ENCODE peak calls at places on chromosomes 6 and 20, in four cellular contexts. Y, K, L and A are unnamed samples.

GRCh38 chr20:7161690-7162089 is 394.2 kb downstream of the BMP2 start:
- DNase-seq in L (no peak), Y (no peak), K (no peak), A (peak; percentile 45)

GRCh38 chr6:25312034-25312620 is 33.0 kb downstream of the CARMIL1 start:
- DNase-seq in L (peak; percentile 57), K (no peak), Y (no peak), A (peak; percentile 90)

GRCh38 chr6:79697430-79697829 is 66.3 kb downstream of the SH3BGRL2 start:
- DNase-seq in Y (no peak), L (no peak), K (no peak), A (no peak)

GRCh38 chr6:7341989-7342742 is 29.2 kb upstream of the SSR1 start:
- DNase-seq in L (peak; percentile 9), K (no peak), Y (no peak), A (peak; percentile 23)

GRCh38 chr6:10557886-10558285 is 36.7 kb downstream of the GCNT2 start:
- DNase-seq in L (no peak), K (no peak), Y (no peak), A (no peak)

GRCh38 chr6:57040011-57040410 is 6.5 kb upstream of the KIAA1586 start:
- DNase-seq in L (no peak), K (no peak), Y (no peak), A (peak; percentile 20)

GRCh38 chr6:5619249-5619648 is 357.9 kb downstream of the FARS2 start:
- DNase-seq in L (no peak), Y (no peak), K (no peak), A (no peak)

GRCh38 chr20:50392138-50392866 is 117.9 kb upstream of the PTPN1 start:
- DNase-seq in Y (no peak), L (no peak), K (no peak), A (no peak)

GRCh38 chr6:5511924-5512323 is 250.6 kb downstream of the FARS2 start:
- DNase-seq in L (peak; percentile 41), K (no peak), Y (no peak), A (no peak)

GRCh38 chr6:25012657-25013056 is 76.9 kb upstream of the RIPOR2 start:
- DNase-seq in K (no peak), L (peak; percentile 74), Y (no peak), A (peak; percentile 83)

GRCh38 chr6:20789162-20789561 is 254.9 kb downstream of the CDKAL1 start:
- DNase-seq in K (no peak), L (no peak), Y (no peak), A (peak; percentile 18)

GRCh38 chr6:2132416-2132815 is 113.0 kb downstream of the GMDS start:
- DNase-seq in Y (no peak), K (no peak), L (peak; percentile 19), A (peak; percentile 70)

GRCh38 chr6:117546674-117547073 is 55.6 kb downstream of the GOPC start:
- DNase-seq in L (no peak), K (no peak), Y (no peak), A (no peak)

GRCh38 chr6:21680611-21681010 is 87.1 kb downstream of the SOX4 start:
- DNase-seq in Y (no peak), L (no peak), K (no peak), A (no peak)

GRCh38 chr6:84224251-84224650 is 3.2 kb downstream of the CEP162 start:
- DNase-seq in L (no peak), K (no peak), Y (no peak), A (no peak)

GRCh38 chr6:84222426-84222825 is 5.0 kb downstream of the CEP162 start:
- DNase-seq in Y (no peak), L (no peak), K (no peak), A (no peak)

GRCh38 chr6:84227044-84227433 is 404 bp downstream of the CEP162 start:
- DNase-seq in L (no peak), Y (no peak), K (no peak), A (no peak)

GRCh38 chr6:84227434-84228197 is at the start of gene CEP162:
- DNase-seq in K (peak; percentile 92), Y (peak; percentile 82), L (peak; percentile 71), A (peak; percentile 87)

DNA sequence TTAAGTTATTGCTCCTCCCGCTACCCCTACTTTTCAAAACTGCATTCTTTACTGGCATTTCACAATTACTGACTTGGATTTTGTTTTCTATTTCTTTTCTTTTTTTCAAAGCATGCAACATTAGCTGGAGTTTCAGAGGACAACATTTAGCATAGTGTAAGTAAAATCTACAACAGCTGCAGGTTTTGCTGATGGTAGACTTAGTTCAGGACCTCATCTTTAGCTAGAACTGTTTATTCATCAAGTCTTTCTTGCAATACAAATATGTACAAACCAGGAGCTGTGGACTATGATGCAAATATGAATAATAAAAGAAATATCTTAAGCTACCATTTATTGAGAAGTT is 728 bp upstream of the CEP162 start:
- DNase-seq in Y (no peak), L (no peak), K (no peak), A (no peak)
- TF ChIP-seq CTCF in Y (no peak), L (no peak), K (no peak), A (no peak)

DNA sequence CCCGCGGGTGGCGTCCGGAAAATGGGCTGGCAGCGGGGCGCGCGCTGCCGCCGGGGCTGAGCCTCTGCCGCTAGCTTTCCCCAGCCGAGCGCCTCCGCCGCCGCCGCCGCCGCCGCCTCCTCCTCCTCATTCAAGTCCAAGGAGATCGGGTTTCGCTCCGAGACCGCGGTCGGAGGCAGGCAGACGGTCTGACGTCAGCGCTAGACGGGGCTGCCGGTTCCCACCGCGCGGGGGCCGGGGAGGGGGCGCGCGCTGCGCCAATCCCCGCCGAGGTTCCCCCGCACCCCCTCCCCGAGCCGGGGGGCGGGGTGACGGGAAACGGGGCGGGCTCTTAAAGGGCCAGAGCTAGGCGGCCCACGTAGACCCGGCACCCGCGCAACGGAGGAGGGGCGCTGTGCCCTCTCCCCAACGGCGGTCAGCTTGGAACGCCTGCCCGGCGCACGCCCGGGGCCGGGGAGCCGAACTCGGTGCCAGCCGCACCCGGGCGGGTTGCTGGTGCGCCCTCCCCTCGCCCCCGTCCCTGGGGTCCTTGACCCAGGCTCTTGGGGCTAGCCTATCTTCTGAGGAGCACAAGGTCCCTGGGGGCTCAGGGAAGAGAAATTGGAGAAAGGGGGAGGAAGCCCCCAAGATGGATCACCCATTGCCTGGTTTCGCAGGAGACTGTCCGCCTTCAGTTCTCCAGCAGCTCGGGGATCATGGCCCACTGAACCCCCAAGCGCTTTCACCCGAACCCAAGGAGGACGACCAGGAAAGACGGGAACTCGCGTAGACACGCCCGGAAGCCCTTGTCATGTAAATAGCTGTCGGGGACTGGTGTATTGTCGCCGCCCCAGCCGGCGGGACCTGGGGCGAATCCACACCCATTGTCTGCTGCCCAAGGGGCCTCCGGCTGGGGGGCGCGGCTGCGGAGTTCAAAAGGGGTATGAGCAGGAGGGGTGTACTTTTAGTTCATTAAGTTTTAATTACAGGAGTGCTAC is at the start of gene PMEPA1:
- DNase-seq in K (peak; percentile 94), Y (peak; percentile 95), L (peak; percentile 95), A (peak; percentile 93)
- TF ChIP-seq CTCF in K (no peak), Y (no peak), L (no peak), A (no peak)

GRCh38 chr20:21693322-21693721 is 12.1 kb upstream of the PAX1 start:
- DNase-seq in L (no peak), Y (no peak), K (no peak), A (peak; percentile 9)
- TF ChIP-seq CTCF in L (no peak), Y (no peak), K (no peak), A (peak; percentile 10)

DNA sequence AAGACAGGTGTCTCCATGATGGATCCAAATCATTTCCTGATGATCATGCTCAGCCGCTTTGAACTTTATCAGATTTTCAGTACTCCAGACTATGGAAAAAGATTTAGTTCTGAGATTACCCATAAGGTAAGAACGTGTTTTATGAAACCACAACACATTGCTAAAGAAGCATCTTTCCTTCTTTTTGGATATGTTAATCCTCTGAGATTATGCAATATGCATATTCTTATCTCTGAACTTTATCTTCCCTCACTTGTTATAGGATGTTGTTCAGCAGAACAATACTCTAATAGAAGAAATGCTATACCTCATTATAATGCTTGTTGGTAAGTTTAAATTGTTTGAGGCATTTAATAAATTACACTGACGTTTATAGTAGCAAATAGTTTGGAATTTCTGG is 78.2 kb downstream of the PRPH2 start:
- DNase-seq in Y (no peak), K (no peak), L (no peak), A (no peak)
- TF ChIP-seq CTCF in Y (no peak), K (no peak), L (no peak), A (no peak)

DNA sequence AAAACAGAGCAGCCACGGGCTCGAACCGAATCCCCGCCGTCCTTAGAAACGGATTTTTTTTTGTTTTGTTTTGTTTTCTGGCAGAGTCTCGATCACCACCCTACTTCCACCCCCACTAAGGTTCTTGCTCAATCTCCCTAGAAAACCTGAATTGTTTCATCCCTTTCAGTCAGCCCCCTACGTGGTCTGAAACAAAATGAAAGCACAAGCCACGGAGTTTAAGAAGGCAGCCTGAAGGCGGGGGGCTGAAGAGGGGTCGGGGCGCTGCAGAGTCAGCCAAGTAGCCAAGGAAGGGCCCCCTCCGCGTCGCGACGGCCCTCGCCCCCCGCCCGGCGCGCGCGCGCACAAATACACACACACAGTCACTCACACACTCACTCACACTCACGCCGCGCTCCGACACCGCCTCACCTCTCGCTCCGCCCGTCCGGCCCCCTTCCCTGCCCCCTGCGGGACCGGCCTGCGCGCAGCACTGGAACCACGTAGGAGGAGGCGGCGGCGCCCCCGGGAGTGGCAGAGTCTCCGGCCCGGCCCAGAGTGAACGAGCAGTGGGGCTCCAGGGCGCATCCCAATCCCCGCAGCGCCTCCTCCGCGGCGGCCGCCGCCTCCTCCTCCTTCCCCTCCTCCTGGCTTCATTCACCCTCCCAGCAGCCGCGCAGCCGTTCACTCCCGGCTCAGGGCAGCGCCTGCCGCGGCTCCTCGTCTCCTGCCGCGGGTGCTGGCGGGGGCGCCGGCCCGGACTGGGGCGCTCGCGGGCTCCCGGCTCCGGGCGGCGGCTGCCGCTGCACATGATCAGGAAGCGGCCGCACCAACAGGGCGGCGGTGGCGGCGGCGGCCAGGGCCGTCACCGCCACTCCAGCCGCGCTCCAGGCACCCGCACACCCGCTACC is 1.4 kb downstream of the ATXN1 start:
- DNase-seq in K (peak; percentile 91), Y (peak; percentile 68), L (peak; percentile 90), A (peak; percentile 80)
- TF ChIP-seq CTCF in K (no peak), Y (no peak), L (no peak), A (no peak)